ENCODE peak calls at places on chromosomes 2 and 18, in nine cellular contexts. X is iPS DF 6.9; H is naive thymus-derived CD4-positive, alpha-beta T cell; U is activated CD4-positive, alpha-beta T cell treated with anti-CD3 and anti-CD28 coated beads for 48 hours; Y is psoas muscle; D is sciatic nerve; N is kidney epithelial cell; O is heart right ventricle; E is neuronal stem cell. M is an unnamed sample.

GRCh38 chr2:113901943-113902342 is 12.1 kb downstream of the ACTR3 start:
- DNase-seq in H (no peak), D (no peak), E (no peak), X (no peak), O (no peak), U (no peak), Y (no peak), N (no peak), M (no peak)

GRCh38 chr18:77207540-77207939 is 42.1 kb upstream of the GALR1 start:
- DNase-seq in Y (peak), D (peak), N (no peak), X (peak), O (peak), E (no peak), U (peak), H (no peak), M (peak)

GRCh38 chr18:62781893-62782292 is 66.6 kb downstream of the PHLPP1 start:
- DNase-seq in E (no peak), H (no peak), Y (peak), D (no peak), N (no peak), U (no peak), O (no peak), X (no peak), M (no peak)

GRCh38 chr18:21599585-21600525 is 649 bp downstream of the ESCO1 start:
- DNase-seq in H (no peak), U (peak), N (no peak), O (no peak), D (no peak), X (no peak), E (no peak), Y (peak), M (peak)

GRCh38 chr2:68558576-68558975 is 84.8 kb upstream of the PROKR1 start:
- DNase-seq in U (no peak), H (no peak), N (no peak), O (no peak), D (no peak), X (no peak), Y (no peak), E (no peak), M (no peak)

GRCh38 chr2:76316691-76317090 is 606.0 kb upstream of the GCFC2 start:
- DNase-seq in E (no peak), X (no peak), U (no peak), O (no peak), Y (no peak), N (no peak), H (no peak), D (no peak), M (no peak)

GRCh38 chr2:96404446-96405373 is 69.1 kb downstream of the NCAPH start:
- DNase-seq in N (no peak), H (no peak), E (no peak), O (peak), D (no peak), Y (peak), X (no peak), U (no peak), M (no peak)

GRCh38 chr18:6352275-6352674 is 62.4 kb downstream of the L3MBTL4 start:
- DNase-seq in O (no peak), H (no peak), N (no peak), Y (no peak), U (no peak), E (no peak), X (no peak), D (no peak), M (no peak)

GRCh38 chr2:50402654-50402960 is 629.3 kb downstream of the NRXN1 start:
- DNase-seq in H (no peak), O (no peak), X (no peak), E (no peak), N (no peak), U (no peak), Y (no peak), D (no peak), M (no peak)

GRCh38 chr2:223674998-223675609 is 72.9 kb upstream of the SCG2 start:
- DNase-seq in H (no peak), O (no peak), X (no peak), U (no peak), D (no peak), E (no peak), Y (no peak), N (no peak), M (no peak)

GRCh38 chr18:29840101-29840500 is 1202.4 kb downstream of the DSC3 start:
- DNase-seq in E (no peak), O (no peak), N (peak), H (no peak), Y (no peak), U (no peak), X (no peak), D (no peak), M (no peak)

GRCh38 chr2:6694555-6694954 is 171.2 kb downstream of the CMPK2 start:
- DNase-seq in D (no peak), X (no peak), H (no peak), Y (peak), U (no peak), E (no peak), O (peak), N (no peak), M (no peak)

GRCh38 chr2:221554769-221555510 is 17.2 kb downstream of the EPHA4 start:
- DNase-seq in Y (no peak), U (no peak), O (peak), E (peak), N (no peak), H (no peak), D (no peak), X (no peak), M (peak)